ENCODE peak calls at places on chromosomes 4 and X, in six cellular contexts. V is sigmoid colon, U is lower leg skin, M is psoas muscle, O is pancreas, Y is nephron progenitor cell. J is an unnamed sample.

GRCh38 chrX:110125435-110125834 is 122.5 kb downstream of the TMEM164 start:
- DNase-seq in V (no peak), U (no peak), M (no peak), O (no peak), Y (peak; percentile 32), J (no peak)

GRCh38 chrX:48705876-48706275 is 9.3 kb downstream of the SUV39H1 start:
- DNase-seq in V (no peak), U (no peak), M (no peak), O (no peak), Y (no peak), J (no peak)

GRCh38 chrX:140817943-140818342 is 108.4 kb downstream of the LINC00632 start:
- DNase-seq in V (no peak), U (no peak), M (no peak), O (no peak), Y (no peak), J (peak; percentile 5)

GRCh38 chrX:12946838-12947544 is 27.9 kb upstream of the TMSB4X start:
- DNase-seq in V (peak; percentile 83), U (peak; percentile 64), M (no peak), O (peak; percentile 72), Y (peak; percentile 63), J (peak; percentile 64)

GRCh38 chrX:538311-538710 is 92.3 kb upstream of the SHOX start:
- DNase-seq in V (no peak), U (no peak), M (no peak), O (no peak), Y (no peak), J (no peak)

GRCh38 chr4:150255610-150256580 is 177.7 kb downstream of the DCLK2 start:
- DNase-seq in V (no peak), U (no peak), M (no peak), O (no peak), Y (no peak), J (no peak)

GRCh38 chr4:10730590-10730989 is 46.0 kb upstream of the CLNK start:
- DNase-seq in V (no peak), U (no peak), M (no peak), O (no peak), Y (no peak), J (no peak)

GRCh38 chrX:148567229-148567628 is 66.8 kb downstream of the AFF2 start:
- DNase-seq in V (no peak), U (no peak), M (no peak), O (no peak), Y (peak; percentile 6), J (no peak)

GRCh38 chr4:187618701-187619278 is 376.8 kb upstream of the ZFP42 start:
- DNase-seq in V (no peak), U (no peak), M (no peak), O (no peak), Y (no peak), J (no peak)

GRCh38 chr4:124178449-124179021 is 534.0 kb downstream of the ANKRD50 start:
- DNase-seq in V (no peak), U (no peak), M (no peak), O (no peak), Y (no peak), J (no peak)

GRCh38 chr4:86482851-86483490 is 111.1 kb upstream of the PTPN13 start:
- DNase-seq in V (no peak), U (no peak), M (no peak), O (no peak), Y (peak; percentile 36), J (peak; percentile 50)

GRCh38 chrX:116284383-116284782 is 113.8 kb downstream of the AGTR2 start:
- DNase-seq in V (no peak), U (no peak), M (no peak), O (no peak), Y (no peak), J (no peak)

GRCh38 chrX:17537652-17538301 is 162.8 kb downstream of the NHS start:
- DNase-seq in V (no peak), U (no peak), M (no peak), O (no peak), Y (no peak), J (peak; percentile 36)

GRCh38 chr4:5660185-5660584 is 48.2 kb downstream of the EVC2 start:
- DNase-seq in V (no peak), U (no peak), M (no peak), O (no peak), Y (no peak), J (no peak)

GRCh38 chrX:140983730-140984129 is 18.7 kb upstream of the SPANXB1 start:
- DNase-seq in V (no peak), U (no peak), M (no peak), O (no peak), Y (no peak), J (no peak)

GRCh38 chr4:140309124-140309870 is 64.1 kb upstream of the SCOC start:
- DNase-seq in V (no peak), U (no peak), M (no peak), O (no peak), Y (no peak), J (no peak)

GRCh38 chr4:118757761-118758213 is 72.6 kb downstream of the METTL14 start:
- DNase-seq in V (no peak), U (no peak), M (no peak), O (no peak), Y (no peak), J (no peak)

GRCh38 chr4:85153221-85153620 is 186.7 kb upstream of the WDFY3 start:
- DNase-seq in V (no peak), U (no peak), M (no peak), O (no peak), Y (no peak), J (no peak)

GRCh38 chr4:1683903-1684755 is at the start of gene FAM53A:
- DNase-seq in V (peak; percentile 95), U (peak; percentile 88), M (peak; percentile 96), O (peak; percentile 94), Y (peak; percentile 99), J (peak; percentile 93)

GRCh38 chrX:69102805-69103204 is 62.4 kb downstream of the PJA1 start:
- DNase-seq in V (no peak), U (no peak), M (no peak), O (no peak), Y (no peak), J (no peak)

GRCh38 chrX:35625714-35626113 is 172.4 kb upstream of the MAGEB16 start:
- DNase-seq in V (no peak), U (no peak), M (no peak), O (no peak), Y (no peak), J (no peak)

DNA sequence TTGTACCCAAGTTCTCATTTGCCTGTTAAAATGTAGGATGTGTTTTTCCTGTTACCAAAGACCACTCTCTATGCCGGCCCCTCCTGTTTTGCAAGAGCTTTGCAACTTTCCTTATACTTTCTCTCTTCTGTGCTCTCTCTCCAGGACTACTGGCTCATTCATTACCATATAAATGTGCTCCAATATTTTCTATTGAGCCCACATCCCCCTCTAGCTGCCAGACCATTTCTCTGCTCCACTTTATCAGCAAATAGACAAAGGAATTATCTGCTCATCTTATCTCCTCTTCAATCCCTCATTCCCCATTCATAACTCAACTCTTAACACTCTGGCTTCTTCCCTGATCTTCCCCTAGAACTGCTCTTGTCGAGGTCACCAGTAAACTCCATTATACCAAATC is 33.6 kb downstream of the RPGR start:
- DNase-seq in V (no peak), U (no peak), M (no peak), O (no peak), Y (no peak), J (no peak)
- TF ChIP-seq CTCF in V (no peak), U (no peak), M (no peak), O (no peak), Y (no peak), J (no peak)

GRCh38 chr4:121069419-121069818 is 2.9 kb downstream of the NDNF start:
- DNase-seq in V (no peak), U (no peak), M (no peak), O (no peak), Y (no peak), J (no peak)

GRCh38 chr4:121071640-121072037 is 696 bp downstream of the NDNF start:
- DNase-seq in V (no peak), U (no peak), M (no peak), O (no peak), Y (no peak), J (no peak)

GRCh38 chr4:121072080-121072835 is at the start of gene NDNF:
- DNase-seq in V (peak; percentile 78), U (no peak), M (peak; percentile 71), O (peak; percentile 17), Y (peak; percentile 77), J (peak; percentile 49)

GRCh38 chr4:121070274-121070673 is 2.1 kb downstream of the NDNF start:
- DNase-seq in V (peak; percentile 62), U (no peak), M (no peak), O (no peak), Y (peak; percentile 43), J (no peak)

DNA sequence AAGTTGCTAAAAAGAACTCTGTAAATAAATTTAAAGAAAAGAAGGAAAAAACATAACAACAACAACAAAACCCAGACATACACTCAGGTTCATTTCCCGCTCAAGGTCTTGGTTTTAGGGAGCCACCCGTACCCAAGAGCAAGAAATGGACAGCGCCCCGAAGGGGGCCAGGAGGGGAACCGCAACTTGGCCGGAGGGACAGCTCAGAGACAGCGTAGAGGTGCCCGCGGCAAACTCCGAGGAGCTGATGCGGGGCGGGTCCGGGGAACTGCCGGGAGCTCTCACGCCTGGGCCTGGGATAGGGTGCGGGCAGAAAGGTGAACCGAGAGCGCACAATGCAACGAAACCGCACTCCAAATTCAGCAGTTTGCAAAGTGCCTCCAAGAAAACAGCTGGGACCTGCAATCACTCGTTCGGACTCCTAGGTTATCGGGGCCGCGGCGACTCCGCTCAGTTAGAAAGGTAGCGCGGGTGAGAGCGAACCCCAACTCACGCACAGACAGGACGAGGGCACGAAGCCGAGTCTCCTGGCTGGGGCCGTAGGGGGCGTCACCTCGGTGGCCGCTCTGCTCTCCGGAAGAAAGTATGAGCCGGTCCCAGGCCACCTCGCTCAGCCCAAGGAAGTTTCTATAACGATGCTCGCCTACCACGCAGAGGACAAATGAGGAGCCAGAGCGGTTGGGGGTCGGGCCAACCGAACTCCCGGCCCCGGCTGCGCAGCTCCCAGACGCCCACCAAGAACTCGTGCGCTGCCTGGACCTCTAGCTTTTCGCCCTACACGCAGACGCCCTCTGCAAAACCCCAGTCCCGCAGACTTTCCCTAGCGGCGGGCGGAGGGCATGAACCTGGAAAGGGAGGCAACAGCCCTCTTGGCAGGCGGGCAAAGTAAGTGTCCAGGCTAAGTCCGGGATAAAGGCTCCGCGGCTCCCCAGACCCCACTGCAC is 1.4 kb downstream of the NDNF start:
- DNase-seq in V (peak; percentile 78), U (no peak), M (peak; percentile 70), O (peak; percentile 55), Y (peak; percentile 72), J (peak; percentile 50)
- TF ChIP-seq CTCF in V (peak; percentile 31), U (no peak), M (peak; percentile 24), O (no peak), Y (peak; percentile 25), J (peak; percentile 58)

GRCh38 chr4:174222266-174222872 is 61.1 kb downstream of the FBXO8 start:
- DNase-seq in V (no peak), U (no peak), M (no peak), O (peak; percentile 15), Y (no peak), J (no peak)
- TF ChIP-seq CTCF in V (peak; percentile 29), U (no peak), M (peak; percentile 59), O (peak; percentile 39), Y (peak; percentile 69), J (peak; percentile 70)

GRCh38 chrX:124862304-124862703 is 457.4 kb upstream of the TEX13C start:
- DNase-seq in V (no peak), U (no peak), M (no peak), O (no peak), Y (no peak), J (no peak)
- TF ChIP-seq CTCF in V (no peak), U (no peak), M (no peak), O (no peak), Y (no peak), J (no peak)

GRCh38 chr4:23881674-23882337 is 8.0 kb downstream of the PPARGC1A start:
- DNase-seq in V (no peak), U (no peak), M (no peak), O (no peak), Y (no peak), J (no peak)
- TF ChIP-seq CTCF in V (no peak), U (no peak), M (peak; percentile 16), O (no peak), Y (no peak), J (peak; percentile 34)